ENCODE peak calls at places on chromosomes 5 and 9, in five cellular contexts. J is uterus, F is tibial nerve, E is HCT116, V is adrenal gland. A is an unnamed sample. For H3K36me3 and H3K4me1, the result is how much of the 10 kb centered on the place peaks cover.

GRCh38 chr9:88789785-88790184 is 201.5 kb upstream of the S1PR3 start:
- DNase-seq in E (no peak), V (no peak), J (no peak), F (no peak), A (no peak)

GRCh38 chr5:147431586-147431985 is 78.3 kb downstream of the DPYSL3 start:
- DNase-seq in F (no peak), V (no peak), E (no peak), J (no peak), A (no peak)

GRCh38 chr5:13382232-13382631 is 562.3 kb downstream of the DNAH5 start:
- DNase-seq in V (no peak), F (no peak), E (no peak), J (no peak), A (no peak)

GRCh38 chr5:150615141-150615699 is 25.2 kb upstream of the SYNPO start:
- DNase-seq in F (no peak), E (no peak), J (peak), V (no peak), A (peak)

GRCh38 chr9:16825971-16826370 is 44.5 kb downstream of the BNC2 start:
- DNase-seq in J (no peak), F (no peak), V (no peak), E (no peak), A (no peak)

GRCh38 chr5:43369651-43370050 is 42.5 kb downstream of the CCL28 start:
- DNase-seq in F (no peak), J (no peak), E (no peak), V (no peak), A (no peak)

GRCh38 chr9:13688223-13688989 is 408.9 kb upstream of the MPDZ start:
- DNase-seq in V (no peak), J (no peak), F (no peak), E (no peak), A (no peak)

GRCh38 chr9:121216406-121216805 is 14.7 kb upstream of the RAB14 start:
- DNase-seq in V (no peak), F (no peak), J (no peak), E (no peak), A (no peak)

GRCh38 chr9:134492281-134492691 is 149.3 kb upstream of the COL5A1 start:
- DNase-seq in V (no peak), J (peak), F (peak), E (no peak), A (no peak)

GRCh38 chr5:180568914-180569313 is 22.4 kb downstream of the SCGB3A1 start:
- DNase-seq in F (no peak), V (no peak), E (no peak), J (no peak), A (no peak)

GRCh38 chr5:119402081-119402480 is 46.3 kb downstream of the TNFAIP8 start:
- DNase-seq in J (no peak), E (no peak), F (no peak), V (no peak), A (no peak)

GRCh38 chr5:14433202-14433601 is 148.4 kb upstream of the OTULINL start:
- DNase-seq in F (no peak), E (no peak), J (no peak), V (no peak), A (no peak)

GRCh38 chr5:538271-538771 is 14.1 kb upstream of the SLC9A3 start:
- DNase-seq in F (no peak), E (no peak), V (no peak), J (no peak), A (peak)

GRCh38 chr5:180067986-180068385 is 3.6 kb downstream of the RNF130 start:
- DNase-seq in J (no peak), F (no peak), E (no peak), V (no peak), A (no peak)

GRCh38 chr5:115237066-115237465 is 25.6 kb downstream of the PGGT1B start:
- DNase-seq in V (no peak), E (no peak), J (no peak), F (no peak), A (no peak)

GRCh38 chr9:85431396-85432102 is 310.2 kb downstream of the AGTPBP1 start:
- DNase-seq in E (no peak), J (no peak), F (no peak), V (no peak), A (no peak)

GRCh38 chr5:156383510-156383909 is 56.5 kb downstream of the SGCD start:
- DNase-seq in F (no peak), E (no peak), J (no peak), V (no peak), A (no peak)

GRCh38 chr5:88889165-88890069 is 6.4 kb upstream of the MEF2C start:
- DNase-seq in J (peak), F (peak), E (no peak), V (peak), A (peak)

GRCh38 chr9:6096821-6097220 is 81.4 kb upstream of the RANBP6 start:
- DNase-seq in E (no peak), V (no peak), J (no peak), F (no peak), A (no peak)

GRCh38 chr5:173094012-173094661 is 38.0 kb downstream of the CREBRF start:
- DNase-seq in V (no peak), F (no peak), E (no peak), J (no peak), A (no peak)

GRCh38 chr5:133458435-133458834 is 153.9 kb downstream of the FSTL4 start:
- DNase-seq in J (no peak), V (no peak), E (no peak), F (no peak), A (no peak)

GRCh38 chr5:133840168-133840567 is 128.3 kb downstream of the C5orf15 start:
- DNase-seq in J (no peak), E (no peak), V (no peak), F (no peak), A (no peak)

GRCh38 chr9:98854206-98854756 is 46.8 kb downstream of the GALNT12 start:
- DNase-seq in J (no peak), F (no peak), V (no peak), E (no peak), A (no peak)

GRCh38 chr5:171874210-171874609 is 88.6 kb downstream of the SMIM23 start:
- DNase-seq in F (no peak), V (no peak), J (no peak), E (no peak), A (no peak)

DNA sequence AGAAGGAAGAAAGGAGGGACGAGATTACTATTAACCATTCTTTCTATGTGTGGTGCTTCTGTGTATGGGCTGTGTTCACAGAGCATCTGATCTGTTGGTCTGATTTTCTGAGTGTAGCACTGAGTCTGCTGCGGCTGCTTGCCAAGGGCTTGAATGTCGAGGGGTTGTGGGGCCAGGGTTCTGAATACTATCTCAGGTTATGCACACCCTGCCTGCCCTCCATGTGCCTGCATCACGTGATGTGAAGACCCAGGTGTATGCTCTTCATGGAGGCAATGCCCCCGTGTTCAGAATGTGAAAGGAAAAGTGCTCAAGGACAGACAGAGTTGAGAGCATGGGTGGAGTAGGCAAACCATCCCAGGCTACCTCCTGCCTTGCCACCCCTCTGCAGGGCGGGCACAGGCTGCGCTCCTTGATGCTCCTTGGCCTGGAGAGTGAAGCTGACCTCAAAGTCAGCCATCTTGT is 254.9 kb downstream of the FANCC start:
- DNase-seq in E (no peak), J (no peak), F (no peak), V (no peak), A (no peak)
- H3K36me3 ChIP-seq in E (under half), J (under half), F (under half), V (under half), A (under half)

DNA sequence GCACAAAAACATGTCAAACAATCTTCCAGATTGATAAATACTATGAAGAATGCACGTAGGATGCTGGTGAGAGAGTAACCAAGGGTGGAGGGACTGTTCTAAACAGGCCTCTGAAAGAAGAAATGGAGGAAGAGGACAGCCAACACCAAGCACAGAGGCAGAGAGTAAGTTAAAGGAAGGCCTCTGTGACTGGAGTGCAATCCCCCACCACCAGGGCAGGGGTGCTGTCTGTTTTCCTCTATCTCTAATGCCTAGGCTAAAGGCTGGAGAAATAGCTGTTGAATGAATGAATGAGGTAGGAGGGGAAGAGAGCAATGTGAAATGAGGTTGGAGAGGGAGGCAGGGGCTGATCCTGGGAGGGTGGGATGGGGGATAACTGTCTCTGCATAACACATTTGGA is 88.9 kb downstream of the ANKRD55 start:
- DNase-seq in V (no peak), E (no peak), F (no peak), J (no peak), A (no peak)
- H3K4me1 ChIP-seq in V (under half), E (under half), F (under half), J (under half), A (under half)

GRCh38 chr5:138953370-138954256 is 78.5 kb upstream of the LRRTM2 start:
- DNase-seq in J (peak), F (peak), E (no peak), V (peak), A (peak)
- TF ChIP-seq POLR2A in J (no peak), F (no peak), E (no peak), V (peak), A (no peak)

GRCh38 chr5:122785294-122785693 is 10.4 kb downstream of the SNX2 start:
- DNase-seq in J (no peak), V (no peak), E (no peak), F (no peak), A (no peak)
- H3K36me3 ChIP-seq in J (under half), V (under half), E (under half), F (under half), A (under half)

A was measured in heart left ventricle.